ENCODE peak calls at places on chromosome 18, in six cellular contexts. F is HEK293T, H is endodermal cell, B is B cell, I is ELR, Y is mesendoderm. P is an unnamed sample.
A peak's percentile ranks its signal among the peaks of the same experiment; 100 is the strongest.

GRCh38 chr18:31657823-31658669 is 26.3 kb downstream of the B4GALT6 start:
- DNase-seq in H (no peak), Y (no peak), I (no peak), F (peak; percentile 69), B (peak; percentile 49), P (no peak)

GRCh38 chr18:36493349-36494281 is 196.1 kb downstream of the FHOD3 start:
- DNase-seq in I (no peak), Y (peak; percentile 56), F (no peak), H (peak; percentile 72), B (no peak), P (no peak)

GRCh38 chr18:6406910-6407470 is 7.7 kb downstream of the L3MBTL4 start:
- DNase-seq in F (no peak), H (no peak), B (no peak), I (no peak), Y (no peak), P (no peak)

GRCh38 chr18:56984731-56985130 is 162.2 kb upstream of the BOD1L2 start:
- DNase-seq in H (no peak), B (no peak), F (no peak), I (no peak), Y (no peak), P (no peak)

GRCh38 chr18:57539702-57540101 is 46.8 kb downstream of the FECH start:
- DNase-seq in F (no peak), B (no peak), H (no peak), I (no peak), Y (no peak), P (no peak)

GRCh38 chr18:11407900-11408299 is 201.5 kb upstream of the SLC35G4 start:
- DNase-seq in Y (no peak), H (no peak), B (no peak), F (no peak), I (peak; percentile 66), P (peak; percentile 51)

GRCh38 chr18:65221736-65222135 is 529.1 kb upstream of the CDH7 start:
- DNase-seq in H (no peak), I (no peak), Y (no peak), F (no peak), B (no peak), P (no peak)

GRCh38 chr18:32029558-32029957 is 10.9 kb downstream of the RNF125 start:
- DNase-seq in Y (no peak), B (no peak), I (no peak), F (no peak), H (no peak), P (no peak)